ENCODE peak calls at places on chromosomes 3 and 15, in four cellular contexts. I, E, S and D are unnamed samples.
A peak's percentile ranks its signal among the peaks of the same experiment; 100 is the strongest.

GRCh38 chr3:111080357-111080937 is 8.8 kb downstream of the NECTIN3 start:
- DNase-seq in I (peak; percentile 56), E (no peak), S (no peak), D (peak; percentile 73)

GRCh38 chr3:132556467-132557159 is 40.5 kb upstream of the ACKR4 start:
- DNase-seq in E (no peak), I (no peak), S (peak; percentile 39), D (no peak)

GRCh38 chr3:78116874-78117273 is 1077.0 kb downstream of the ROBO2 start:
- DNase-seq in E (no peak), I (peak; percentile 71), S (no peak), D (peak; percentile 81)

GRCh38 chr3:71463622-71464021 is 119.9 kb downstream of the FOXP1 start:
- DNase-seq in E (no peak), I (peak; percentile 54), S (no peak), D (no peak)

GRCh38 chr3:147618636-147619035 is 209.5 kb downstream of the ZIC1 start:
- DNase-seq in I (no peak), E (no peak), S (no peak), D (no peak)

GRCh38 chr3:38960953-38961622 is 90.7 kb downstream of the SCN11A start:
- DNase-seq in E (peak; percentile 51), S (no peak), I (peak; percentile 20), D (peak; percentile 74)

GRCh38 chr15:43209059-43209824 is 11.6 kb downstream of the EPB42 start:
- DNase-seq in S (no peak), I (no peak), E (peak; percentile 56), D (peak; percentile 36)

GRCh38 chr3:71949403-71949802 is 164.5 kb upstream of the PROK2 start:
- DNase-seq in E (no peak), I (no peak), S (no peak), D (no peak)

GRCh38 chr15:52256366-52256765 is 39.2 kb downstream of the MYO5C start:
- DNase-seq in S (peak; percentile 37), E (peak; percentile 82), I (peak; percentile 71), D (peak; percentile 90)
- H3K4me3 ChIP-seq in S (peak overlapping the region; percentile 15), E (no peak overlapping the region), I (no peak overlapping the region), D (no peak overlapping the region)

DNA sequence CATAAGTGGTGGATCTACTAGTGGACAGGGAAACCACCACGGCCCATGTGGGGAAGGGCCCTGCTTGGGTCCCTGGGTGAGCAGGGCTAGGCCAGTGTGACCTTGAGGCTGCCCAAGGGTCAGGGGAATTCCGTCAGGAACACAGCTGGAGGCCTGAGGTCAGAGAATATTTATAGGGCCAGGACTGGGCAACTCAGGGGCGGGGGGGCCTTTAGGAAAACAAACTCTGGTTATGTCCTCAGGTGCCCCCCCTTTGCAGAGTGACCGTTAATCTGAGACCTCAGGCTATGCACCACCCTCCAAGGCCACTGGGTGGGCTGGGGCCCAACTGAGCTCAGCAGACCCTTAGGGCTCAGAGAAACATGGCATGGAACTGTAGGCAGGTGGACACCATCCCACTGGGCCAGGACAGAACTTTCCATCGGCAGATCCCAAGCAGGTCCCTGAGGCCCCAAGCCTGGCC is 2.5 kb downstream of the TWF2 start:
- DNase-seq in I (no peak), E (no peak), S (no peak), D (no peak)
- TF ChIP-seq CTCF in I (no peak), E (no peak), S (no peak), D (no peak)

DNA sequence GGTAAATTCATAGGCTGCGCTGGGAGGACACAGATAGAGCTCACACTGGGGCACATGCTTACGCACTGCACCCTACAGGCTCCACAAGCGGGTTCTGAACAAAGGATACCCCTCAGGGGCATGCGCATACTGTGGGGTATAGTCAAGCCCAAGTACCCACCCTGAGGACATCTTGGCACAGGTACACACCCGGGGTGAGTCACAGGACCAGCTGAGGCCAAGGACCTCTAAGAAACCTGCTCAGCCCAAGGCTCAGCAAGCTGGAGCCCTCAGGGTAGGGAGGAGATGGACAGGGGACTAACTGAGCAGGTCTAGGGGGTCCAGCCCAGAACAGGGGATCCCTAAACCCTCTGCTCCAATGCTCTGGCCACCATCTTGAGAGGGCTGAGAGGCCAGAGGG is 3.3 kb downstream of the SHISA5 start:
- DNase-seq in S (no peak), E (no peak), I (no peak), D (no peak)
- H3K4me3 ChIP-seq in S (no peak overlapping the region), E (no peak overlapping the region), I (no peak overlapping the region), D (no peak overlapping the region)

DNA sequence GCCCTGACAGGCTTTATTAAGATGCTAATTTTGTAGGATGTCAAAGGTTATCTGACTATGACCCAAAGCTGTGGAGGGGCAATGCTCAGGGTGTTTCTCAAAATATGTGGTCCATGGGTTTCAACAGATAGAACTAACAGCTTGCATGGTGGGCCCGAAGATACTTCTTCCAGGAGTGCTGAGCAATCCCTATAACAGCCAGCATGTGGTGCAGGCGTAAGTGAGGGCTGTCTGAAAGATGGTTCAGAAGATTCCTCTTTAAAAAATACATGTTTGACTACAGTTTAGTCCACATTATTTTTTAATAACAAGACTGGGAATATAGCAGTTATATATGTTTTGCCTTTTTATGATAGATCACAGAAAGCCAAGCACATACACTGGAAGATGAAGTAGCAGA is 7.6 kb downstream of the SCG3 start:
- DNase-seq in I (no peak), S (no peak), E (no peak), D (peak; percentile 27)
- TF ChIP-seq CTCF in I (no peak), S (peak; percentile 22), E (no peak), D (peak; percentile 60)

DNA sequence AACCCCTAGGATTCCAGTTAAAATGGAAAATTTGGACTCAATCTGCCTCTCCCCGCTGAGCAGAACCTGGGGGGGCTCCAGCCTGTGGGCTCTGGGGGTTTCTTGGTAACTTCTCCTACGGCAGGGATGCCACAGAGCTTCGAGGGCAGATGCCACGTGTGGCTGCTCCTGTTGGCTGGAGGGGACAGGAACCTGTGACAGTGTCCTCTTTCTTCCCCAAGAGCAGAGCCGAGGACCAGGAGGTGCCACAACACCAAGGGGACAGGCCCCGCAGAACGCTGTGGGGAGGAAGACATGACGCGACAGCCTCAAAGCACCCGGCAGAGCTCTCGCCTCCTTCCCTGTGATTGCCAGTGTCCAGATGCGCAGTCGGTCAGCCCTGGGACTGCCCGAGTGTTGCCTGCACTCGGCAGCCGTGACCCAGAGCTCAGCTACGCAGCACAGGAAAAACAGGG is 132.0 kb upstream of the MEF2A start:
- DNase-seq in S (no peak), I (no peak), E (no peak), D (no peak)
- H3K4me3 ChIP-seq in S (no peak overlapping the region), I (no peak overlapping the region), E (no peak overlapping the region), D (no peak overlapping the region)

GRCh38 chr3:170739410-170739809 is 130.6 kb downstream of the RPL22L1 start:
- DNase-seq in E (no peak), I (no peak), S (no peak), D (no peak)

GRCh38 chr3:170738756-170739155 is 131.2 kb downstream of the RPL22L1 start:
- DNase-seq in S (no peak), I (no peak), E (no peak), D (no peak)

GRCh38 chr3:170741756-170742530 is 128.1 kb downstream of the RPL22L1 start:
- DNase-seq in I (peak; percentile 63), E (no peak), S (no peak), D (no peak)

GRCh38 chr3:170740726-170741591 is 129.0 kb downstream of the RPL22L1 start:
- DNase-seq in I (peak; percentile 82), S (peak; percentile 25), E (peak; percentile 72), D (peak; percentile 83)

DNA sequence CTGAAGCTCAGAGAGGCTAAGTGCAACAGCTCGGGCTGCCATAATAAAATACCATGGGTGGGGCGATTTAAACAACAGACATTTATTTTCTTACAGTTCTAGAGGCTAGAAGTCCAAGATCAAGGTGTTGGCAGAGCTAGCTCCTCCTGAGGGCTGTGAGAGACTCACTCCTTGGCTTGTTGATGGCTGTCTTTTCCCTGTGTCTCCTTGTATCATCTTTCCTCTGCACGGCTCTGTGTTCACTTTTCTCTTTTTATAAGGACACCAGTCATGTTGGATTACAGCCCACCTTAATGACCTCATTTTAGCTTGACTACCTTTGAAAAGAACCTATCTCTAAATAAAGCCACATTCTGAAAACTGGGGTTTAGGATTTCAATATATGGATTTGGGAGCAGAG is 129.7 kb downstream of the RPL22L1 start:
- DNase-seq in E (no peak), I (no peak), S (no peak), D (no peak)
- TF ChIP-seq CTCF in E (no peak), I (no peak), S (no peak), D (no peak)

GRCh38 chr3:171865191-171865865 is 22.2 kb downstream of the TMEM212 start:
- DNase-seq in I (peak; percentile 31), S (no peak), E (no peak), D (no peak)
- H3K4me3 ChIP-seq in I (no peak overlapping the region), S (no peak overlapping the region), E (no peak overlapping the region), D (no peak overlapping the region)

GRCh38 chr3:46705751-46706572 is 4.8 kb downstream of the TMIE start:
- DNase-seq in E (no peak), S (no peak), I (peak; percentile 58), D (peak; percentile 35)
- TF ChIP-seq CTCF in E (no peak), S (no peak), I (no peak), D (peak; percentile 21)